ENCODE peak calls at places on chromosome 22, in five cellular contexts. X, N, A, Q and R are unnamed samples.

GRCh38 chr22:26585104-26585790 is 4.7 kb downstream of the TPST2 start:
- DNase-seq in X (peak), N (no peak), A (no peak), Q (no peak), R (no peak)

GRCh38 chr22:38718414-38718813 is 12.7 kb downstream of the GTPBP1 start:
- DNase-seq in X (peak), N (no peak), A (peak), Q (no peak), R (no peak)

GRCh38 chr22:43953988-43954771 is 1.1 kb upstream of the SAMM50 start:
- DNase-seq in X (no peak), N (no peak), A (no peak), Q (no peak), R (no peak)

GRCh38 chr22:35437038-35437437 is 37.1 kb downstream of the MCM5 start:
- DNase-seq in X (no peak), N (no peak), A (no peak), Q (peak), R (no peak)

GRCh38 chr22:38578505-38578904 is 8.5 kb upstream of the DMC1 start:
- DNase-seq in X (no peak), N (no peak), A (no peak), Q (no peak), R (no peak)

GRCh38 chr22:49961601-49962011 is 1.0 kb downstream of the PIM3 start:
- DNase-seq in X (no peak), N (no peak), A (peak), Q (peak), R (no peak)

GRCh38 chr22:41446057-41446501 is 522 bp downstream of the TOB2 start:
- DNase-seq in X (no peak), N (no peak), A (peak), Q (no peak), R (peak)

GRCh38 chr22:46748948-46749681 is 11.1 kb upstream of the CERK start:
- DNase-seq in X (no peak), N (no peak), A (peak), Q (no peak), R (peak)

GRCh38 chr22:49909476-49910205 is 8.6 kb downstream of the ALG12 start:
- DNase-seq in X (no peak), N (no peak), A (no peak), Q (no peak), R (no peak)

GRCh38 chr22:46542011-46542985 is 4.9 kb upstream of the CELSR1 start:
- DNase-seq in X (peak), N (peak), A (peak), Q (peak), R (peak)

GRCh38 chr22:31970490-31971444 is 26.4 kb downstream of the YWHAH start:
- DNase-seq in X (peak), N (peak), A (peak), Q (peak), R (peak)

GRCh38 chr22:38056969-38057841 is at the start of gene PICK1:
- DNase-seq in X (peak), N (peak), A (peak), Q (peak), R (peak)

GRCh38 chr22:27224485-27225364 is 567.3 kb downstream of the MIAT start:
- DNase-seq in X (no peak), N (no peak), A (no peak), Q (no peak), R (no peak)